ENCODE peak calls at places on chromosomes 5 and 9, in five cellular contexts. F, G, D, U and H are unnamed samples.

GRCh38 chr5:9207820-9208418 is 338.0 kb downstream of the SEMA5A start:
- DNase-seq in F (no peak), U (no peak), D (no peak), G (no peak), H (peak; percentile 49)

GRCh38 chr5:72587909-72588308 is 80.7 kb upstream of the ZNF366 start:
- DNase-seq in U (no peak), G (no peak), D (no peak), F (no peak), H (no peak)

GRCh38 chr5:98341711-98342042 is 431.8 kb upstream of the RGMB start:
- DNase-seq in F (no peak), G (no peak), U (no peak), D (no peak), H (no peak)

GRCh38 chr9:11349187-11349586 is 736.4 kb upstream of the PTPRD start:
- DNase-seq in F (no peak), U (no peak), G (no peak), D (no peak), H (no peak)

GRCh38 chr9:115944166-115944948 is 209.2 kb upstream of the PAPPA start:
- DNase-seq in F (no peak), G (peak; percentile 87), U (no peak), D (peak; percentile 42), H (peak; percentile 98)

GRCh38 chr9:113598451-113598850 is 134.9 kb downstream of the RGS3 start:
- DNase-seq in G (peak; percentile 67), D (no peak), F (no peak), U (no peak), H (no peak)

GRCh38 chr5:54736003-54736797 is 218.6 kb downstream of the SNX18 start:
- DNase-seq in D (no peak), F (no peak), U (no peak), G (no peak), H (no peak)

GRCh38 chr5:9903806-9904205 is 273.7 kb upstream of the TAS2R1 start:
- DNase-seq in F (no peak), G (no peak), U (no peak), D (peak; percentile 11), H (no peak)